ENCODE peak calls at places on chromosomes 5 and 9, in four cellular contexts. H, X, Y and F are unnamed samples.

GRCh38 chr5:78554595-78554994 is 94.0 kb downstream of the LHFPL2 start:
- DNase-seq in H (no peak), X (no peak), Y (no peak), F (no peak)

GRCh38 chr9:35385042-35385441 is 104.9 kb upstream of the RUSC2 start:
- DNase-seq in H (no peak), X (no peak), Y (no peak), F (no peak)

GRCh38 chr5:116573279-116573616 is 1.4 kb downstream of the SEMA6A start:
- DNase-seq in Y (no peak), X (peak), H (no peak), F (no peak)

GRCh38 chr5:58818515-58818914 is 235.6 kb downstream of the RAB3C start:
- DNase-seq in Y (no peak), X (no peak), H (no peak), F (no peak)

GRCh38 chr5:39256472-39256871 is 37.1 kb upstream of the FYB1 start:
- DNase-seq in X (no peak), H (no peak), Y (no peak), F (peak)

GRCh38 chr5:78317515-78317914 is 23.0 kb upstream of the AP3B1 start:
- DNase-seq in X (no peak), H (no peak), Y (no peak), F (no peak)

GRCh38 chr9:113468716-113469448 is 5.4 kb downstream of the RGS3 start:
- DNase-seq in X (no peak), H (no peak), Y (no peak), F (no peak)

GRCh38 chr5:65914644-65915196 is 11.7 kb upstream of the ERBIN start:
- DNase-seq in H (peak), X (no peak), Y (no peak), F (no peak)

GRCh38 chr9:135468866-135469521 is 10.6 kb upstream of the PPP1R26 start:
- DNase-seq in Y (peak), X (no peak), H (no peak), F (no peak)

GRCh38 chr5:132778129-132778528 is 1.1 kb upstream of the SEPTIN8 start:
- DNase-seq in X (no peak), Y (no peak), H (no peak), F (no peak)

GRCh38 chr9:81529556-81530193 is 159.7 kb downstream of the TLE1 start:
- DNase-seq in Y (no peak), X (no peak), H (peak), F (no peak)

GRCh38 chr5:142325677-142326479 is 1.1 kb upstream of the SPRY4 start:
- DNase-seq in Y (peak), X (peak), H (peak), F (no peak)

GRCh38 chr5:126000533-126000932 is 422.7 kb upstream of the GRAMD2B start:
- DNase-seq in Y (no peak), H (no peak), X (no peak), F (no peak)

GRCh38 chr9:17906841-17907779 is 328.2 kb downstream of the SH3GL2 start:
- DNase-seq in X (peak), H (no peak), Y (no peak), F (no peak)

GRCh38 chr5:127988149-127988755 is 95.3 kb upstream of the SLC12A2 start:
- DNase-seq in X (no peak), H (peak), Y (no peak), F (no peak)

GRCh38 chr5:12413075-12413474 is 508.8 kb upstream of the CTNND2 start:
- DNase-seq in Y (no peak), H (no peak), X (no peak), F (no peak)

GRCh38 chr5:13955896-13956295 is 11.4 kb upstream of the DNAH5 start:
- DNase-seq in Y (no peak), H (no peak), X (no peak), F (no peak)

GRCh38 chr9:127519301-127520166 is 68.2 kb downstream of the LRSAM1 start:
- DNase-seq in Y (no peak), H (no peak), X (no peak), F (peak)

DNA sequence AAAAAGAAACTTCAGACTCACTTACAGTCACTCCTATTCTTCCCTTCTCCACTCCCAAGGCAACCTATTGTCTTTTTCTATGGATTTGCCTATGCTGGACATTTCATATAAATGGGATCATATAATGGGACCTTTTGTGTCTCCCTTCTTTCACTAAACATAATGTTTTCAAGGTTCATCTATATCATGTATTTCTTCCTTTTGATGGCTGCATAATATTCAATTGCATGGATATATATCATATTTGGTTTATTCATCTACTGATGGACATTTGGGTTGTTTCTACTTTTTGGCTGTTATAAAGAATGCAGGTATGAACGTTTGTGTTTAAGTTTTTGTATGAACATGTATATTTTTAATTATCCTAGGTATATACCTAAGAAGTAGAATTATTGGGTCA is 30.6 kb downstream of the ANKHD1 start:
- DNase-seq in X (no peak), Y (no peak), H (no peak), F (no peak)
- TF ChIP-seq TCF7 in X (no peak), Y (no peak), H (no peak), F (no peak)

DNA sequence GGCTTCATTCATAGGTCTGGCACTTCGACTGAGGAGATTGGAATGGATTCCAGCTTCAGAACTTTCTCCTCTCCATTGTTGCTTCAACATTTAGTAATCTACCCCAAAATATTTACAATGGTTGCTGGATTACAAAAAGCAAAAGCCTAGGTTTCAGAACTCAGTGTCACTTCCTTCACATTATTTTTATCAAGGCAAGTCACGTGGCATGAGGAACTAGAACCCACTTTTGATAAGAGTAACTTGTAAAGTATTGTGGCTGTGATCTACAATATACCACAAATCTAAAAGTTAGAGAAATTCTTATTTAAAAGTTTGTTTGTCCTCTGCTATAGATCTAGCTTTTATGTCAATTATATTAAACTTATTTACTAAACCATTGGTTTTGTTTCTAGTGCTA is 39.7 kb upstream of the ANKDD1B start:
- DNase-seq in Y (no peak), H (no peak), X (no peak), F (no peak)
- TF ChIP-seq ATF3 in Y (no peak), H (no peak), X (no peak), F (no peak)

GRCh38 chr9:93392974-93393373 is 58.5 kb upstream of the FAM120A start:
- DNase-seq in X (no peak), H (no peak), Y (no peak), F (no peak)

GRCh38 chr9:93391898-93392297 is 59.6 kb upstream of the FAM120A start:
- DNase-seq in Y (no peak), X (no peak), H (no peak), F (no peak)

GRCh38 chr9:93387791-93388190 is 63.7 kb upstream of the FAM120A start:
- DNase-seq in Y (no peak), X (no peak), H (no peak), F (no peak)

GRCh38 chr9:93390953-93391515 is 60.5 kb upstream of the FAM120A start:
- DNase-seq in H (no peak), Y (no peak), X (no peak), F (no peak)
- TF ChIP-seq TCF7 in H (no peak), Y (no peak), X (no peak), F (no peak)

GRCh38 chr9:27394154-27394825 is 97.3 kb upstream of the EQTN start:
- DNase-seq in X (no peak), H (no peak), Y (no peak), F (no peak)

GRCh38 chr9:27400334-27400875 is 103.5 kb upstream of the EQTN start:
- DNase-seq in H (no peak), X (no peak), Y (no peak), F (no peak)

GRCh38 chr9:27394826-27395201 is 97.9 kb upstream of the EQTN start:
- DNase-seq in X (no peak), Y (no peak), H (peak), F (no peak)

GRCh38 chr9:27395484-27395921 is 98.6 kb upstream of the EQTN start:
- DNase-seq in H (no peak), X (no peak), Y (no peak), F (no peak)

GRCh38 chr9:27398982-27399653 is 102.2 kb upstream of the EQTN start:
- DNase-seq in Y (no peak), X (no peak), H (no peak), F (no peak)
- TF ChIP-seq ATF3 in Y (no peak), X (no peak), H (no peak), F (no peak)

GRCh38 chr5:159113405-159113804 is 13.7 kb upstream of the EBF1 start:
- DNase-seq in H (no peak), Y (no peak), X (no peak), F (no peak)
- TF ChIP-seq TCF7 in H (no peak), Y (no peak), X (no peak), F (no peak)

GRCh38 chr9:76512826-76513225 is 53.8 kb downstream of the GCNT1 start:
- DNase-seq in X (no peak), H (no peak), Y (no peak), F (no peak)
- TF ChIP-seq ATF3 in X (no peak), H (no peak), Y (no peak), F (no peak)

GRCh38 chr5:177475563-177476427 is 2.4 kb upstream of the DBN1 start:
- DNase-seq in H (no peak), Y (no peak), X (no peak), F (no peak)
- TF ChIP-seq TCF7 in H (no peak), Y (no peak), X (no peak), F (no peak)